ENCODE peak calls at places on chromosomes 4 and X, in four cellular contexts. E, I, L and Y are unnamed samples. For H3K4me1, the result is how much of the 10 kb centered on the place peaks cover.

GRCh38 chr4:75848891-75849290 is 53.4 kb downstream of the PPEF2 start:
- DNase-seq in L (no peak), I (no peak), E (no peak), Y (no peak)

GRCh38 chrX:19814240-19814639 is 73.2 kb downstream of the SH3KBP1 start:
- DNase-seq in I (peak), L (no peak), E (no peak), Y (no peak)

GRCh38 chr4:17013382-17014006 is 115.0 kb upstream of the LDB2 start:
- DNase-seq in L (no peak), E (no peak), I (no peak), Y (no peak)

GRCh38 chrX:13094780-13095425 is 50.5 kb upstream of the FAM9C start:
- DNase-seq in E (no peak), L (no peak), I (no peak), Y (no peak)

GRCh38 chrX:97366246-97366645 is 482.5 kb downstream of the RPA4 start:
- DNase-seq in E (no peak), L (no peak), I (no peak), Y (no peak)

GRCh38 chrX:68440940-68441339 is 7.6 kb upstream of the OPHN1 start:
- DNase-seq in L (peak), I (no peak), E (no peak), Y (no peak)

GRCh38 chrX:8971116-8971515 is 62.8 kb downstream of the FAM9B start:
- DNase-seq in I (peak), L (no peak), E (no peak), Y (no peak)

GRCh38 chr4:167779864-167780263 is 312.5 kb upstream of the ANXA10 start:
- DNase-seq in E (no peak), L (no peak), I (no peak), Y (no peak)

GRCh38 chrX:11724122-11725017 is 33.7 kb upstream of the MSL3 start:
- DNase-seq in I (peak), L (no peak), E (no peak), Y (no peak)

GRCh38 chr4:120842046-120842445 is 80.5 kb downstream of the PRDM5 start:
- DNase-seq in I (no peak), L (no peak), E (no peak), Y (no peak)

GRCh38 chr4:109406337-109406931 is 27.2 kb upstream of the SEC24B start:
- DNase-seq in L (no peak), E (no peak), I (peak), Y (no peak)

GRCh38 chr4:186472948-186473347 is 82.4 kb downstream of the MTNR1A start:
- DNase-seq in I (peak), L (no peak), E (no peak), Y (no peak)

GRCh38 chrX:101931104-101931493 is 728 bp downstream of the ZMAT1 start:
- DNase-seq in I (no peak), L (no peak), E (no peak), Y (no peak)

GRCh38 chr4:24973471-24974251 is 57.1 kb downstream of the LGI2 start:
- DNase-seq in I (no peak), E (no peak), L (peak), Y (peak)

GRCh38 chrX:20427173-20427770 is 160.6 kb upstream of the RPS6KA3 start:
- DNase-seq in L (no peak), E (no peak), I (no peak), Y (no peak)

GRCh38 chr4:8541981-8542715 is 38.0 kb upstream of the GPR78 start:
- DNase-seq in I (no peak), L (no peak), E (no peak), Y (peak)

GRCh38 chrX:107507093-107507743 is 57.8 kb downstream of the FRMPD3 start:
- DNase-seq in E (no peak), L (no peak), I (no peak), Y (no peak)

GRCh38 chrX:129704491-129704890 is 34.3 kb upstream of the XPNPEP2 start:
- DNase-seq in I (no peak), L (no peak), E (no peak), Y (no peak)

GRCh38 chrX:44970709-44971108 is 97.7 kb downstream of the KDM6A start:
- DNase-seq in I (no peak), E (no peak), L (no peak), Y (no peak)

GRCh38 chr4:42327323-42327722 is 70.0 kb upstream of the SHISA3 start:
- DNase-seq in E (no peak), L (no peak), I (no peak), Y (no peak)

GRCh38 chr4:14827111-14827510 is 175.2 kb upstream of the CPEB2 start:
- DNase-seq in L (no peak), I (no peak), E (no peak), Y (no peak)

GRCh38 chr4:176277162-176277904 is 8.3 kb upstream of the ASB5 start:
- DNase-seq in E (no peak), L (peak), I (peak), Y (peak)

GRCh38 chr4:184104419-184105101 is 113.1 kb downstream of the ENPP6 start:
- DNase-seq in I (no peak), E (no peak), L (no peak), Y (no peak)

GRCh38 chrX:45788941-45789348 is 588.3 kb upstream of the DIPK2B start:
- DNase-seq in L (peak), I (no peak), E (no peak), Y (peak)

GRCh38 chrX:31209005-31209612 is 137.3 kb upstream of the FTHL17 start:
- DNase-seq in I (no peak), E (no peak), L (no peak), Y (no peak)

GRCh38 chr4:1174941-1175634 is 2.7 kb upstream of the SPON2 start:
- DNase-seq in I (no peak), L (peak), E (no peak), Y (peak)

GRCh38 chrX:30995060-30995700 is 76.7 kb downstream of the FTHL17 start:
- DNase-seq in I (no peak), L (no peak), E (no peak), Y (no peak)

GRCh38 chr4:3615386-3616286 is 83.4 kb upstream of the LRPAP1 start:
- DNase-seq in L (peak), I (no peak), E (no peak), Y (no peak)

GRCh38 chr4:55269970-55270369 is 76.1 kb upstream of the SRD5A3 start:
- DNase-seq in I (no peak), E (no peak), L (no peak), Y (no peak)

GRCh38 chr4:152780267-152780811 is 585 bp downstream of the ARFIP1 start:
- DNase-seq in L (no peak), E (peak), I (no peak), Y (no peak)

GRCh38 chr4:41349021-41349420 is 92.3 kb downstream of the UCHL1 start:
- DNase-seq in I (no peak), L (no peak), E (no peak), Y (no peak)

GRCh38 chrX:15404712-15405111 is 20.5 kb upstream of the VEGFD start:
- DNase-seq in E (no peak), I (no peak), L (peak), Y (no peak)

GRCh38 chr4:166460769-166461550 is 587.9 kb downstream of the TLL1 start:
- DNase-seq in I (no peak), L (no peak), E (no peak), Y (no peak)

GRCh38 chrX:132209527-132209926 is 9.7 kb downstream of the RAP2C start:
- DNase-seq in E (no peak), L (no peak), I (no peak), Y (no peak)

GRCh38 chrX:79511799-79512198 is 144.7 kb upstream of the ITM2A start:
- DNase-seq in L (no peak), I (no peak), E (no peak), Y (no peak)

GRCh38 chr4:88802585-88803285 is 105.1 kb upstream of the NAP1L5 start:
- DNase-seq in L (no peak), E (no peak), I (no peak), Y (no peak)

GRCh38 chrX:143632625-143633387 is 3.1 kb downstream of the SLITRK4 start:
- DNase-seq in I (no peak), L (no peak), E (no peak), Y (no peak)

GRCh38 chrX:143634373-143634685 is 1.6 kb downstream of the SLITRK4 start:
- DNase-seq in I (no peak), L (no peak), E (no peak), Y (peak)

GRCh38 chrX:143633530-143634372 is 2.1 kb downstream of the SLITRK4 start:
- DNase-seq in I (no peak), L (no peak), E (no peak), Y (peak)

GRCh38 chrX:143634701-143635442 is 1.0 kb downstream of the SLITRK4 start:
- DNase-seq in E (no peak), L (no peak), I (no peak), Y (peak)

DNA sequence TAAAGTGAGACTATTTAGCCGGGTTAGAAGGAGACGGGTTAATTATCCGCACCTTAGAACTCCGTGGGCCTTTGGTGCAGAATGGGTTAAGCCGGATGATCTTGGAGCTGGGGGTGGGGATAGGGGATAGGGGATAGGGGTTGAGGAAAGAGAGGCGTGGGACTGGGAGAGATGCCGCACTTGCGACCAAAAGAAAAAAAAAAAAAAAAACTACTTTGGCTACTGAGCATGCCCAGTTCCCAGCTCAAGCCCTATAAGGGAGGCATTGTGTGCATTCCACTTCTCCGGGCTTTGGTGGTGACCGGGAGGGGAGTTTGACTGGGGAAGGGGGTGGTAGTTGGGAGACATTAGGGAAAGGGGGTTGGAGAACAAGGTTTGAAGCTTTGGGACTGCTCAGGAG is at the start of gene SLITRK4:
- DNase-seq in L (no peak), E (no peak), I (no peak), Y (no peak)
- H3K4me3 ChIP-seq in L (peak), E (no peak), I (no peak), Y (peak)

GRCh38 chrX:23805379-23805778 is 22.4 kb downstream of the SAT1 start:
- DNase-seq in I (no peak), E (no peak), L (no peak), Y (no peak)
- H3K4me1 ChIP-seq in I (under half), E (under half), L (under half), Y (under half)

GRCh38 chrX:115234220-115234557 is 293 bp upstream of the LRCH2 start:
- DNase-seq in E (no peak), I (no peak), L (no peak), Y (no peak)

GRCh38 chrX:115229337-115229991 is 4.4 kb downstream of the LRCH2 start:
- DNase-seq in I (no peak), E (no peak), L (no peak), Y (no peak)

GRCh38 chrX:115233497-115234219 is at the start of gene LRCH2:
- DNase-seq in L (peak), I (no peak), E (no peak), Y (peak)

DNA sequence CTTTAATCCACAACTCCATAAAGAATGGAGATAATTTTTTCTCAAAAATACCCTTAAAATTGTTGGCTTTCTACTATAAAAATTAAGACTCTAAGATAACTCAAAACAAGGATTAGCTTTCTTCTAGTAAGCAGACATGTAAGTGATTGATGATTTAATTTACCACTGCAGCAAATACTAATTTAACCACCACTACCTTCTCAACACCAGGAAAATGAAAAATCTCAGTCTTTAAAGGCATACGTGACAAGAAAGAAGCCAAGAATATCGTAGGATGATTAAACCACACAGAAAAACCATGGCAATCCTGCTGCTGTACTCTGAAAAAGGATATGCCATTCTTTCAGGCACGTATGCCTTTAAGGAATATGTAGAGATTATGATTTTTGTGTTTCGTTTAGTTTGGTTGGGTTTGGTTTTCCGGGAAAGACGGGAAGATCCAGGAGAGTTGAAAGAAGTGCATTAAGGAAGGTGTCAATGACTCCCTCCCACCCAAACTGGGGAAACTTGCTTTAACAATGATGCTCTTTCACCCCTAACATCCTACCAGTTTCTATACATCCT is 881 bp downstream of the LRCH2 start:
- DNase-seq in L (no peak), E (no peak), I (no peak), Y (no peak)
- H3K4me3 ChIP-seq in L (peak), E (no peak), I (no peak), Y (peak)

GRCh38 chr4:57074753-57075152 is 35.4 kb downstream of the IGFBP7 start:
- DNase-seq in I (no peak), L (no peak), E (no peak), Y (no peak)

GRCh38 chr4:57068237-57068981 is 41.8 kb downstream of the IGFBP7 start:
- DNase-seq in L (no peak), I (no peak), E (no peak), Y (no peak)

GRCh38 chr4:57073559-57073958 is 36.6 kb downstream of the IGFBP7 start:
- DNase-seq in I (no peak), L (no peak), E (no peak), Y (no peak)

GRCh38 chr4:57070461-57070860 is 39.7 kb downstream of the IGFBP7 start:
- DNase-seq in I (no peak), E (no peak), L (no peak), Y (no peak)

GRCh38 chr4:57071340-57071739 is 38.8 kb downstream of the IGFBP7 start:
- DNase-seq in L (no peak), E (no peak), I (no peak), Y (peak)
- H3K4me1 ChIP-seq in L (under half), E (under half), I (under half), Y (under half)

GRCh38 chr4:74364649-74365491 is at the start of gene EREG:
- DNase-seq in E (no peak), L (peak), I (no peak), Y (peak)
- H3K4me3 ChIP-seq in E (peak), L (peak), I (no peak), Y (peak)

DNA sequence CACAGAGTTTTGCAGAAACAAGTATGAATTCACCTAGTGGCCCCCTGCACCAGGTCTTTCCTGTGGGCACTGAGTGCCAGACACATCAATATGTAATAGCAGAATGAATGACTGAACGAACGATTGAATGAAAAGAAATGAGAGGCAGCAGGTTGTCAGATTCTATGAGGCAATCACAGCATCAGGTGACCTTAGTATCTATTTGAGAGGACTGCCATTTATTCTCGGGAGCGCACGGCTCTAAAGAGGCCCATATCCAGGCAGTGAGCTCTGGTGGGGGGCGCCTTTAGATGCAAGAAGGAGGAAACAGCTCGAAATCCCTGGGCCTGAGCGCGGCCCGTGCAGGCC is 529 bp upstream of the SLC25A4 start:
- DNase-seq in E (no peak), I (no peak), L (no peak), Y (no peak)
- H3K4me1 ChIP-seq in E (under half), I (under half), L (under half), Y (under half)

GRCh38 chr4:158649111-158649680 is 22.5 kb downstream of the C4orf46 start:
- DNase-seq in I (no peak), L (no peak), E (no peak), Y (no peak)

GRCh38 chr4:158644755-158645154 is 26.9 kb downstream of the C4orf46 start:
- DNase-seq in E (no peak), I (no peak), L (no peak), Y (no peak)

GRCh38 chr4:158644341-158644740 is 27.3 kb downstream of the C4orf46 start:
- DNase-seq in I (no peak), L (no peak), E (no peak), Y (no peak)
- H3K4me3 ChIP-seq in I (no peak), L (no peak), E (no peak), Y (no peak)

GRCh38 chrX:7223271-7223670 is 75.3 kb upstream of the PUDP start:
- DNase-seq in I (no peak), L (no peak), E (no peak), Y (no peak)
- H3K4me1 ChIP-seq in I (half or more), L (under half), E (under half), Y (under half)

DNA sequence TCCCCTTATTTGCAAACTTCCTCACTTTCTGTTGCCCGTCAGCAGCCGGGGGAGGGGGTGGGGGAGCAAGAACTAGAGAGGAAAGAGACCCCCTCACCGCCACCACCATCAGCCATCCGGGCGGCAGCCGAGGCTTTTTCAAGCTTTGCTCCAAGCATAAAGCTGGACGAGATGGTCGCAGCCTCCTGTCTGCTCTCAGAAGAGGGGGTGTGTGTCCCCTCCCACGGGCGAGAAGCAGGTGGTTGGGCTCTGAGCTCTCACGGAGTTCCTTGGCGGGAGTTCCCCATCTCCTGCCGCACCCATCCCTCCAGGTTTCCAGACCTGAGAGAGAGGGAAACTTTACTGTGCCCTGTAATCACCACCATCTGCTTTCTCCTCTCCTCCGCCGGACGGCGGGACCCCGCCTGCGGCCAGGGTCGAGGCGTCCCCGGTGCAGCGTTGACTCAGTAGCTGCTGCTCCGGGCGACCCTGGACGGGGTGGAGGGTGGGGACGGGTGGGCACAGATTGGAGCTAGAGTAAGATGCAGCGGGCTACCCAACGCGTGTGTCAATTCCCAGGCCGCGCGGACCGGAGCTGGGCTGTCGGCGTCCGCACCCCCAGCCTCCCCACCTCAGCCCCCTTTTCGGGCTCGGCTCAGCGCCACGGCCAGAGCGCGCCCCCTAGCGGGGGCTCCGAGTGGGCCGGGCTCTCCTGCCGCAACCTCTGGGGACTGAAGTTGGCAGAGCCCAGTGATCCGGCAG is 4.8 kb upstream of the ARX start:
- DNase-seq in L (no peak), E (no peak), I (peak), Y (no peak)
- H3K4me3 ChIP-seq in L (no peak), E (peak), I (peak), Y (no peak)

GRCh38 chr4:77783881-77784280 is 35.3 kb downstream of the CNOT6L start:
- DNase-seq in E (no peak), L (no peak), I (no peak), Y (no peak)
- H3K4me1 ChIP-seq in E (under half), L (under half), I (under half), Y (under half)